ENCODE peak calls at places on chromosomes 3 and 15, in ten cellular contexts. W is trophoblast cell; Y is bronchial epithelial cell; P is effector memory CD4-positive, alpha-beta T cell; T is dorsolateral prefrontal cortex; N is astrocyte; I is mesendoderm; Z is hepatocyte; C is HCT116; L is H7. B is an unnamed sample.

GRCh38 chr3:106114220-106114619 is 245.4 kb upstream of the CBLB start:
- DNase-seq in W (no peak), Y (no peak), P (no peak), T (no peak), N (peak), I (no peak), Z (no peak), C (no peak), L (no peak), B (no peak)

GRCh38 chr3:174229916-174230315 is 629.2 kb upstream of the NAALADL2 start:
- DNase-seq in W (no peak), Y (no peak), P (no peak), T (no peak), N (peak), I (no peak), Z (no peak), C (no peak), L (no peak), B (no peak)

GRCh38 chr3:9098716-9099675 is 135.7 kb upstream of the RAD18 start:
- DNase-seq in W (no peak), Y (peak), P (no peak), T (peak), N (no peak), I (no peak), Z (peak), C (no peak), L (no peak), B (no peak)

GRCh38 chr3:160183375-160184076 is 41.7 kb upstream of the C3orf80 start:
- DNase-seq in W (no peak), Y (peak), P (no peak), T (no peak), N (peak), I (no peak), Z (no peak), C (no peak), L (no peak), B (peak)

GRCh38 chr3:139540686-139541085 is 1.1 kb upstream of the RBP1 start:
- DNase-seq in W (no peak), Y (no peak), P (no peak), T (no peak), N (no peak), I (peak), Z (no peak), C (no peak), L (peak), B (no peak)

GRCh38 chr15:100172356-100173024 is 169.3 kb downstream of the ADAMTS17 start:
- DNase-seq in W (peak), Y (no peak), P (no peak), T (no peak), N (no peak), I (no peak), Z (peak), C (no peak), L (no peak), B (no peak)

GRCh38 chr3:51679777-51680176 is 8.7 kb downstream of the TEX264 start:
- DNase-seq in W (no peak), Y (no peak), P (no peak), T (no peak), N (no peak), I (no peak), Z (no peak), C (no peak), L (no peak), B (no peak)

GRCh38 chr3:172107403-172107802 is 68.0 kb downstream of the FNDC3B start:
- DNase-seq in W (peak), Y (no peak), P (peak), T (no peak), N (no peak), I (no peak), Z (no peak), C (no peak), L (no peak), B (no peak)

GRCh38 chr3:112425858-112426750 is 73.2 kb downstream of the BTLA start:
- DNase-seq in W (no peak), Y (no peak), P (no peak), T (no peak), N (no peak), I (no peak), Z (no peak), C (no peak), L (no peak), B (no peak)

GRCh38 chr3:50015918-50016317 is 72.8 kb upstream of the RBM5 start:
- DNase-seq in W (peak), Y (no peak), P (no peak), T (no peak), N (no peak), I (no peak), Z (no peak), C (no peak), L (no peak), B (no peak)

GRCh38 chr15:49035825-49036224 is 10.4 kb downstream of the SECISBP2L start:
- DNase-seq in W (no peak), Y (no peak), P (no peak), T (no peak), N (no peak), I (no peak), Z (peak), C (no peak), L (no peak), B (no peak)

GRCh38 chr15:56038015-56038414 is 44.6 kb upstream of the NEDD4 start:
- DNase-seq in W (no peak), Y (no peak), P (no peak), T (no peak), N (no peak), I (no peak), Z (no peak), C (no peak), L (no peak), B (peak)

GRCh38 chr15:61621146-61621545 is 392.0 kb upstream of the RORA start:
- DNase-seq in W (peak), Y (no peak), P (no peak), T (no peak), N (no peak), I (peak), Z (peak), C (no peak), L (peak), B (peak)

GRCh38 chr15:66482539-66482938 is 15.0 kb downstream of the SNAPC5 start:
- DNase-seq in W (no peak), Y (no peak), P (no peak), T (no peak), N (no peak), I (no peak), Z (no peak), C (no peak), L (no peak), B (no peak)

GRCh38 chr15:64146885-64147681 is 4.4 kb upstream of the SNX22 start:
- DNase-seq in W (no peak), Y (no peak), P (no peak), T (no peak), N (no peak), I (peak), Z (no peak), C (no peak), L (peak), B (no peak)

GRCh38 chr3:171825222-171825828 is 15.0 kb upstream of the PLD1 start:
- DNase-seq in W (peak), Y (peak), P (no peak), T (no peak), N (peak), I (peak), Z (peak), C (no peak), L (no peak), B (peak)

GRCh38 chr3:148606979-148607378 is 90.7 kb upstream of the AGTR1 start:
- DNase-seq in W (peak), Y (no peak), P (no peak), T (no peak), N (no peak), I (peak), Z (no peak), C (no peak), L (no peak), B (no peak)

GRCh38 chr3:120550546-120550945 is 45.6 kb upstream of the NDUFB4 start:
- DNase-seq in W (no peak), Y (no peak), P (no peak), T (no peak), N (no peak), I (no peak), Z (no peak), C (no peak), L (no peak), B (no peak)

GRCh38 chr3:63030666-63031065 is 155.4 kb upstream of the CADPS start:
- DNase-seq in W (no peak), Y (no peak), P (no peak), T (no peak), N (no peak), I (no peak), Z (no peak), C (no peak), L (no peak), B (no peak)

GRCh38 chr3:179272385-179272784 is 21.5 kb upstream of the KCNMB3 start:
- DNase-seq in W (no peak), Y (no peak), P (no peak), T (no peak), N (no peak), I (no peak), Z (no peak), C (peak), L (peak), B (no peak)

GRCh38 chr3:106097817-106098410 is 229.1 kb upstream of the CBLB start:
- DNase-seq in W (no peak), Y (no peak), P (no peak), T (no peak), N (peak), I (no peak), Z (no peak), C (no peak), L (no peak), B (no peak)

GRCh38 chr3:11583638-11584046 is 60.1 kb downstream of the VGLL4 start:
- DNase-seq in W (no peak), Y (peak), P (no peak), T (no peak), N (peak), I (no peak), Z (no peak), C (no peak), L (peak), B (peak)

GRCh38 chr3:134370611-134371451 is 3.4 kb downstream of the AMOTL2 start:
- DNase-seq in W (no peak), Y (no peak), P (no peak), T (no peak), N (no peak), I (no peak), Z (no peak), C (no peak), L (peak), B (no peak)
- H3K4me3 ChIP-seq in W (peak), Y (no peak), P (no peak), T (peak), N (peak), I (no peak), Z (no peak), C (no peak), L (no peak), B (peak)

GRCh38 chr3:68007621-68008226 is 353.3 kb upstream of the SUCLG2 start:
- DNase-seq in W (no peak), Y (no peak), P (peak), T (no peak), N (no peak), I (peak), Z (peak), C (no peak), L (peak), B (no peak)
- H3K4me3 ChIP-seq in W (peak), Y (no peak), P (peak), T (peak), N (no peak), I (peak), Z (peak), C (no peak), L (peak), B (no peak)

GRCh38 chr3:150373234-150373633 is 34.9 kb upstream of the TSC22D2 start:
- DNase-seq in W (no peak), Y (no peak), P (no peak), T (no peak), N (no peak), I (no peak), Z (no peak), C (no peak), L (no peak), B (no peak)

GRCh38 chr3:150372320-150373118 is 35.6 kb upstream of the TSC22D2 start:
- DNase-seq in W (peak), Y (no peak), P (no peak), T (no peak), N (no peak), I (peak), Z (no peak), C (no peak), L (no peak), B (no peak)

GRCh38 chr3:150370982-150371381 is 37.1 kb upstream of the TSC22D2 start:
- DNase-seq in W (no peak), Y (no peak), P (no peak), T (no peak), N (no peak), I (no peak), Z (no peak), C (no peak), L (no peak), B (no peak)

GRCh38 chr3:150370129-150370602 is 37.9 kb upstream of the TSC22D2 start:
- DNase-seq in W (peak), Y (peak), P (no peak), T (no peak), N (peak), I (peak), Z (peak), C (peak), L (peak), B (peak)

DNA sequence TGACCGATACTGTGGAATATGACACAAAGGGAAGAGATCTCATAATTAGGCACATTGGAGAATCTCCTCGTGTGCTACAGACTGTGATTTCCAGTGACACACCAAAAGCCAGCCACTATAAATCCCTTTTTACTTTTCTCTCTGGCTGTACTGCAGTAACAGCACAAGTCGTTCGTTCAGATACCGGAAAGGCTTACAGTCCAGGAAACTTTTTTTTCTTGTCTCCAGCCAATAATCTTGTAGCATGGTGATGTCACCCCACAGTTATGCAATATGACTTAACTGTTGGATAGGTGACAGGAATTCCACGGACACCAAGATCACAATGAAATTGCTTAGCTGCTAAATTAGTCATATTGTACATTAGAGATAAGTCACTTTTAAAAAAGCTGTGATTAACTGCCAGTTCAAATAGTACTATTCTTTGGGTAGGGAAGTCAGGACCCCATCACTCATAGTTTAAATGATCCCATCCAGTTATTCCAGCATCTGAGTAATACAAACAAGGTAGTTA is 36.3 kb upstream of the TSC22D2 start:
- DNase-seq in W (peak), Y (peak), P (no peak), T (no peak), N (peak), I (peak), Z (peak), C (peak), L (no peak), B (peak)
- H3K4me3 ChIP-seq in W (no peak), Y (peak), P (no peak), T (peak), N (peak), I (no peak), Z (no peak), C (peak), L (no peak), B (peak)

DNA sequence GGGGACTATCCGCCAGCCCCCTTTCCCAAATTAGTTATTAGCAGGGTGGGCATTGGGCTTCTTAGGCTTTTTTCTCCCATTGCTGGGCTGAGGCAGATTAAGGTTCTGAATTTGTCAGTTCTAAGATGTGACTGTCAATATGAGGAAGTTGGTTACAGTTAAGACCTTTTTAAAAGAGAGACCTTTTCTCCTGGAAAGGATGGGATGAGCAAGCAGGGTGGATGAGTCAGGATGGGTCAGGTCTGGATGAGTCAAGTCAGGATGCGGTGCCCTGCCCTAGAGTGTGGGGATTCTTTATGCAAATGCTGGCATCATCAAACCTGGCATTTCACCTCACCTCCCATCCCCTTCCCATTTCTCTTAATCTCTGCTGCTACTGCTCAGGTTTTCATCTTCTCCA is 1.9 kb downstream of the AEN start:
- DNase-seq in W (peak), Y (peak), P (no peak), T (no peak), N (peak), I (peak), Z (peak), C (peak), L (peak), B (peak)
- H3K4me3 ChIP-seq in W (no peak), Y (no peak), P (peak), T (peak), N (peak), I (no peak), Z (no peak), C (peak), L (peak), B (peak)

GRCh38 chr15:43775411-43775965 is 1.3 kb downstream of the ELL3 start:
- DNase-seq in W (peak), Y (peak), P (no peak), T (peak), N (peak), I (peak), Z (peak), C (peak), L (peak), B (peak)

GRCh38 chr15:43779016-43779415 is 2.2 kb upstream of the ELL3 start:
- DNase-seq in W (no peak), Y (no peak), P (no peak), T (no peak), N (no peak), I (no peak), Z (no peak), C (no peak), L (no peak), B (no peak)

GRCh38 chr15:43776101-43776717 is 557 bp downstream of the ELL3 start:
- DNase-seq in W (peak), Y (peak), P (no peak), T (peak), N (no peak), I (peak), Z (peak), C (no peak), L (peak), B (no peak)

GRCh38 chr15:43776718-43777292 is at the start of gene ELL3:
- DNase-seq in W (peak), Y (peak), P (peak), T (peak), N (no peak), I (peak), Z (peak), C (peak), L (peak), B (peak)

GRCh38 chr15:43777293-43777819 is 590 bp upstream of the ELL3 start:
- DNase-seq in W (peak), Y (peak), P (peak), T (peak), N (peak), I (peak), Z (peak), C (peak), L (peak), B (no peak)
- H3K4me3 ChIP-seq in W (peak), Y (peak), P (peak), T (peak), N (peak), I (peak), Z (peak), C (peak), L (peak), B (peak)

GRCh38 chr3:16113704-16114103 is 60.8 kb upstream of the GALNT15 start:
- DNase-seq in W (no peak), Y (peak), P (no peak), T (no peak), N (peak), I (no peak), Z (no peak), C (no peak), L (no peak), B (peak)

GRCh38 chr3:16112910-16113504 is 61.5 kb upstream of the GALNT15 start:
- DNase-seq in W (no peak), Y (peak), P (no peak), T (no peak), N (peak), I (no peak), Z (no peak), C (no peak), L (no peak), B (peak)

GRCh38 chr3:16118396-16118795 is 56.1 kb upstream of the GALNT15 start:
- DNase-seq in W (no peak), Y (no peak), P (no peak), T (no peak), N (no peak), I (no peak), Z (no peak), C (no peak), L (no peak), B (no peak)

GRCh38 chr3:16114381-16114916 is 60.0 kb upstream of the GALNT15 start:
- DNase-seq in W (no peak), Y (no peak), P (no peak), T (no peak), N (no peak), I (no peak), Z (no peak), C (no peak), L (no peak), B (no peak)

DNA sequence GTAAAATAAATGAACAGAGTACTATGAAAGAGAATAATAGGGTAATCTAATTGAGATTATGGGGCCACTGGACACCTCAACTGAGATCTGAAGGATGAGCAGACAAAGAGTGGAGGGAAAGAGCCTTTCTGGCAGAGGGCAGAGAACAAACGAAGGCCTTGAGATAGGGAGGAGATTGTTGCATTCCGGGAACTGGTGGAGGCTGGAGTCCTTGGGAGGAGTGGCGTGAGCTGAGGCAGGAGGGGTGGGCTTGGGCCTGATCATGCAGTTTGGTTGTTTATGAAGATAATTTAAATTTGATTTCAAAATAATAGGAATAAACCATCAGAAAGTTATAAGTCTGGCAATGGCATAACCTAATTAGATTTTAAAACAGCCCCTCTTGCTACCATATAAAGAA is 59.5 kb upstream of the GALNT15 start:
- DNase-seq in W (no peak), Y (no peak), P (no peak), T (no peak), N (no peak), I (no peak), Z (no peak), C (no peak), L (no peak), B (no peak)
- H3K4me3 ChIP-seq in W (no peak), Y (no peak), P (no peak), T (no peak), N (no peak), I (no peak), Z (no peak), C (no peak), L (no peak), B (no peak)

GRCh38 chr3:69306239-69307185 is 79.4 kb downstream of the FRMD4B start:
- DNase-seq in W (peak), Y (peak), P (peak), T (peak), N (peak), I (peak), Z (peak), C (peak), L (peak), B (peak)
- H3K4me3 ChIP-seq in W (no peak), Y (no peak), P (no peak), T (no peak), N (no peak), I (no peak), Z (no peak), C (no peak), L (no peak), B (no peak)

DNA sequence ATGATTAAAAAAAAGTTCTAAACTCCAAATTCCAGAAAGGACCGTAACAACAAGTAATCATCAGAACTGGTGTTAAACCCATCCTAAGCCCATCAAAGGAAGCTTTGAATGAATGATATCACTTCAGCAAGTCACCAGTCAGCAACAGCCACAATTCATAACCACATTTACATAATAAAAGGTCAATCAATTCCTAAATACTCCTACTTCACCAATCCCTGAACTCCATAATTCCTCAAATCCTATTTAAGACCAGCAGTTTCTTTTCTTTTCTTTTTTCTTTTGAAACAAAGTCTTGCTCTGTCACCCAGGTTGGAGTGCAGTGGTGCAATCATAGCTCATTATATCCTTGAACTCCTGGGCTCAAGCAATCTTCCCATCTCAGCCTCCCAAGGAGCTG is 40.5 kb downstream of the TTBK2 start:
- DNase-seq in W (no peak), Y (no peak), P (no peak), T (no peak), N (no peak), I (no peak), Z (no peak), C (no peak), L (no peak), B (no peak)
- H3K4me3 ChIP-seq in W (no peak), Y (no peak), P (no peak), T (no peak), N (no peak), I (no peak), Z (no peak), C (no peak), L (no peak), B (no peak)

GRCh38 chr3:197295871-197296270 is 2.5 kb downstream of the DLG1 start:
- DNase-seq in W (no peak), Y (no peak), P (no peak), T (no peak), N (no peak), I (no peak), Z (no peak), C (no peak), L (no peak), B (no peak)
- H3K4me3 ChIP-seq in W (no peak), Y (peak), P (no peak), T (peak), N (peak), I (no peak), Z (peak), C (no peak), L (no peak), B (peak)